ENCODE peak calls at places on chromosomes 16 and 17, in four cellular contexts. W, E, G and A are unnamed samples.

GRCh38 chr16:59047114-59047513 is 313.0 kb upstream of the GOT2 start:
- DNase-seq in W (peak; percentile 6), E (no peak), G (no peak), A (no peak)

GRCh38 chr17:32259596-32259995 is 6.0 kb upstream of the RHBDL3 start:
- DNase-seq in W (no peak), E (no peak), G (no peak), A (no peak)

GRCh38 chr17:61349350-61349749 is 50.3 kb upstream of the TBX2 start:
- DNase-seq in W (no peak), E (peak; percentile 34), G (peak; percentile 12), A (no peak)

GRCh38 chr17:47829870-47830269 is 1.5 kb downstream of the MRPL10 start:
- DNase-seq in W (no peak), E (no peak), G (no peak), A (no peak)

GRCh38 chr16:79768594-79768993 is 168.1 kb upstream of the MAF start:
- DNase-seq in W (no peak), E (no peak), G (no peak), A (no peak)

GRCh38 chr16:87692176-87692575 is 73.6 kb downstream of the KLHDC4 start:
- DNase-seq in W (no peak), E (no peak), G (no peak), A (no peak)

GRCh38 chr17:63880706-63881105 is 1.0 kb downstream of the GH2 start:
- DNase-seq in W (no peak), E (no peak), G (no peak), A (no peak)

GRCh38 chr17:37092041-37092440 is 143.3 kb downstream of the AATF start:
- DNase-seq in W (no peak), E (peak; percentile 17), G (no peak), A (no peak)

GRCh38 chr17:9842057-9842758 is 16.5 kb downstream of the GLP2R start:
- DNase-seq in W (peak; percentile 92), E (peak; percentile 13), G (no peak), A (no peak)

GRCh38 chr17:7478276-7479138 is 924 bp downstream of the ZBTB4 start:
- DNase-seq in W (peak; percentile 50), E (no peak), G (peak; percentile 54), A (peak; percentile 51)

GRCh38 chr17:57914274-57915147 is 40.7 kb downstream of the CUEDC1 start:
- DNase-seq in W (no peak), E (no peak), G (no peak), A (no peak)

GRCh38 chr16:23694707-23695373 is 16.2 kb downstream of the PLK1 start:
- DNase-seq in W (no peak), E (peak; percentile 49), G (peak; percentile 27), A (peak; percentile 85)

GRCh38 chr16:64455275-64455674 is 666.6 kb downstream of the CDH11 start:
- DNase-seq in W (no peak), E (no peak), G (no peak), A (no peak)

GRCh38 chr17:35257080-35257701 is 14.3 kb downstream of the SLFN5 start:
- DNase-seq in W (peak; percentile 89), E (peak; percentile 7), G (no peak), A (no peak)

GRCh38 chr17:79997004-79997673 is 38.5 kb downstream of the TBC1D16 start:
- DNase-seq in W (no peak), E (no peak), G (no peak), A (no peak)

GRCh38 chr16:7124242-7124641 is 208.4 kb upstream of the RBFOX1 start:
- DNase-seq in W (no peak), E (no peak), G (no peak), A (no peak)

GRCh38 chr17:46773676-46774075 is 44.8 kb downstream of the WNT3 start:
- DNase-seq in W (no peak), E (no peak), G (no peak), A (peak; percentile 11)

GRCh38 chr17:28953444-28954118 is 2.3 kb upstream of the PHF12 start:
- DNase-seq in W (peak; percentile 68), E (peak; percentile 41), G (peak; percentile 67), A (peak; percentile 93)

GRCh38 chr17:48841395-48841831 is 10.6 kb downstream of the CALCOCO2 start:
- DNase-seq in W (no peak), E (no peak), G (no peak), A (no peak)

GRCh38 chr16:75593825-75594820 is 27.9 kb downstream of the GABARAPL2 start:
- DNase-seq in W (peak; percentile 48), E (peak; percentile 87), G (peak; percentile 73), A (peak; percentile 44)

GRCh38 chr17:76092526-76093413 is 10.8 kb downstream of the EXOC7 start:
- DNase-seq in W (no peak), E (no peak), G (no peak), A (no peak)

GRCh38 chr16:89060207-89060794 is 33.4 kb upstream of the ACSF3 start:
- DNase-seq in W (no peak), E (no peak), G (no peak), A (no peak)

GRCh38 chr16:87324411-87325275 is 7.5 kb upstream of the C16orf95 start:
- DNase-seq in W (peak; percentile 19), E (peak; percentile 46), G (peak; percentile 48), A (peak; percentile 78)

GRCh38 chr17:81392909-81393654 is 2.2 kb upstream of the BAHCC1 start:
- DNase-seq in W (no peak), E (no peak), G (no peak), A (peak; percentile 49)

GRCh38 chr17:49209061-49209571 is 1.3 kb downstream of the GNGT2 start:
- DNase-seq in W (no peak), E (no peak), G (no peak), A (no peak)

GRCh38 chr17:31534223-31534888 is 142.9 kb downstream of the RAB11FIP4 start:
- DNase-seq in W (no peak), E (no peak), G (no peak), A (no peak)

GRCh38 chr17:75785770-75786538 is 1.3 kb downstream of the UNK start:
- DNase-seq in W (no peak), E (no peak), G (peak; percentile 50), A (no peak)

GRCh38 chr16:62038225-62038624 is 2.0 kb upstream of the CDH8 start:
- DNase-seq in W (no peak), E (no peak), G (no peak), A (no peak)

GRCh38 chr16:11104168-11105037 is 151.6 kb downstream of the SOCS1 start:
- DNase-seq in W (no peak), E (no peak), G (no peak), A (no peak)

GRCh38 chr16:68377667-68378420 is 67.0 kb downstream of the PRMT7 start:
- DNase-seq in W (no peak), E (no peak), G (no peak), A (no peak)

GRCh38 chr17:66302761-66303626 is 581 bp downstream of the PRKCA start:
- DNase-seq in W (peak; percentile 84), E (peak; percentile 70), G (peak; percentile 54), A (peak; percentile 45)

GRCh38 chr17:57257911-57258885 is 1.9 kb downstream of the MSI2 start:
- DNase-seq in W (no peak), E (peak; percentile 39), G (peak; percentile 50), A (peak; percentile 25)

DNA sequence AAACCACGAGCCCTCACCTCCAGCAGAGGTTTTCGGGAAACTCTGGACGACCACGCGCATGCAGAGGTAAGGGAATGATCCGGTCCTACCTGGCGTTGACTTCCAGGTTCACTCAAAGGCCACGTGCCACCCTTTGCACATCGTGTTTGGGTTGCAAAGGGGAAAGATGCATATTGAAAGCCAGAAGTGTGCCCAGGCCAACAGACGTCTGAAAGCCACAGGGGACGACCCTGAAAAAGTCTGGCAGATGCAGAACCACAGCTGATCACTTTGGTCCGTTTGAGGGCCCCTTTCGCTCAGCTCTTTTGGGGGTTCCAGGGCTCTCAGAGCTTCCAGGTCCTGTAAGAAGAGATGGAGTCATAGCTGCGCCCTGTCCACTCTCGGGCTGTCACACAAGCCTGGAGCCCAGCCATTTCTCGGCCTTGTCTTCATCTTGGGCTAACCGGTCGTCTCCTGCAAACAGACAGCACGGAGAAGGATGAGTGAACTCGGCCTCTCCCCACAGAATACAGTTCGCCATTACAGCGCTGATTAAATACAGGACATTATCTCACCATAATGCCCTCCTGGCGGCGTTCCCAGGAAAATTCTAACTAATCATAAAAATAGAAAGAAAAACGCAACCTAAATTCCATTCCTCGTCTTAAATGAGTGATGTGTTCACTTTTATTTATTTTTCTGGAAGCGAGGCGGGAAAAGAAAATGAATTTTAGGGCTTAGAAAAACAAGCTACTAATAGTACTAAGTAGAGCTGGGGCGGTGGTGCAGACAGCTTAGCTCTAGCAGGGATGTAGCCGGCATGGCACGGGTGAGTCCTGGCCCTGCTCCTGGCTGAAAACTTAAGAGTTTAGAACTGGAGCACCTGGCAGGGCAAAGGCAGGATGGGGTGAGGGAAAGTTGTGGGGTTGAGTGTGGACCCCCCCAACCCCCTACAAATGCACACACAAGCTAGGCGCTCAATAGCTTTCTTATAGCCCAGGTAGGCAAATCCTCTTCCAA is 45.5 kb upstream of the ZFHX3 start:
- DNase-seq in W (no peak), E (no peak), G (no peak), A (no peak)
- TF ChIP-seq HMGXB4 in W (no peak), E (no peak), G (no peak), A (no peak)

GRCh38 chr16:873243-873661 is 72.7 kb upstream of the GNG13 start:
- DNase-seq in W (no peak), E (no peak), G (no peak), A (no peak)
- TF ChIP-seq MAX in W (no peak), E (no peak), G (no peak), A (no peak)

DNA sequence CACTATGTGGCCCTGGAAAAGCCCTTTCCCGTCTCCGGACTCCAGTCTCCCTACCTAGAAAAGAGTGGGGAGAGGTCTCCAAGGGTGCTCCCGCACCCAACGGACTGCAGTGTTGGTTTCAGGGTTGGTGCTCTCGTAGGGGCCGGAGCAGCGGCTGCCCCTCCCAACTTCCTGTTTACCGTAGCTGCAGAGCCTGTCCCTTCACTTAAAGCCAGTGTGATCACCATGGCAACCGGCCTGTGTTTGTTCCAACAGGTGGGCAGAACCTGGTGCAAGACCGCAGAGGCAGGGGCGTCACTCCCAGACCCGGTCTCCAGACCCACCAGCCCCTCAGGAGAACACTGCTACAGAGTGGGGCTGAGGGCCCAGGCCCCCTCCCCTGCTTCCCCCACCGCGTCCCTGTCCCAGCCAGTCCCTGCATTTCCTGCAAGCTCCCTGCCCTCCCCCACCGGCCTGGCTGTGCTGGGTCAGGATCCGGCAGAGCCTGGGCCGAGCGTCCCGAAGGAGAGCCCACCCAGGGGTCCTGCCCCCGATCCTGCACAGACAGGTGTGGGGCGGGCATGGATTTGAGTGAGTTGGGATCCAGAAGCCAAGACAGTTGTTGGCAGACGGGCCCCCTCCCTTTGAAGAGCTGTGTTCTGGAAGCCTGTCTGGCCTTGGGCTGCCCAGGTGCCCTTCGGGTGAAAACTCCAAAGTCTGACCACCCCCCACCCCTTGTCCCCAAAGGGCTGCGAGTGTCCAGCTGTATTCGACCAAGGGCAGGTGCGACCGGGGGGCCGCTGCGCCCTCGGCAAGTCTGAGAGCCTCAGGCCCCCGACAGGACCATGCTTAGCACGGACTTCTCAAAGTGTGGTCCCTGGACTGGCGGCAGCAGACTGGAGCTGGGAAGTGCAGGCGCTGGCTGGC is 1.5 kb upstream of the BAIAP3 start:
- DNase-seq in W (peak; percentile 82), E (peak; percentile 92), G (peak; percentile 91), A (peak; percentile 93)
- TF ChIP-seq HMGXB4 in W (no peak), E (no peak), G (no peak), A (no peak)

GRCh38 chr16:51591480-51591879 is 440.4 kb upstream of the SALL1 start:
- DNase-seq in W (no peak), E (no peak), G (no peak), A (no peak)

GRCh38 chr16:51592013-51592501 is 441.0 kb upstream of the SALL1 start:
- DNase-seq in W (no peak), E (no peak), G (no peak), A (no peak)

GRCh38 chr16:51592535-51592934 is 441.5 kb upstream of the SALL1 start:
- DNase-seq in W (no peak), E (no peak), G (no peak), A (no peak)

GRCh38 chr16:51596247-51596646 is 445.2 kb upstream of the SALL1 start:
- DNase-seq in W (no peak), E (no peak), G (no peak), A (no peak)
- TF ChIP-seq MAX in W (no peak), E (no peak), G (no peak), A (no peak)

GRCh38 chr16:474420-475122 is 49.1 kb downstream of the RAB11FIP3 start:
- DNase-seq in W (no peak), E (peak; percentile 87), G (no peak), A (no peak)
- TF ChIP-seq HMGXB4 in W (no peak), E (no peak), G (no peak), A (no peak)